ENCODE peak calls at places on chromosomes 16 and 17, in seven cellular contexts. H, M, B, U, R, F and Y are unnamed samples. For H3K9me3, the result is how much of the 10 kb centered on the place peaks cover.

GRCh38 chr16:55021595-55022475 is 91.2 kb downstream of the IRX5 start:
- DNase-seq in M (no peak), B (no peak), F (no peak), R (no peak), H (no peak), U (no peak), Y (no peak)

GRCh38 chr17:73593249-73593965 is 50.8 kb downstream of the SDK2 start:
- DNase-seq in R (no peak), F (no peak), M (no peak), U (no peak), H (no peak), B (no peak), Y (no peak)

GRCh38 chr16:79595261-79595660 is 5.3 kb downstream of the MAF start:
- DNase-seq in H (no peak), B (no peak), M (no peak), F (peak), U (no peak), R (no peak), Y (no peak)

GRCh38 chr16:29316673-29317237 is 89.8 kb downstream of the NPIPB11 start:
- DNase-seq in R (no peak), M (no peak), F (peak), B (no peak), H (no peak), U (no peak), Y (no peak)

GRCh38 chr17:15185625-15185991 is 79.5 kb downstream of the PMP22 start:
- DNase-seq in B (peak), M (peak), H (no peak), U (no peak), R (no peak), F (peak), Y (peak)

GRCh38 chr16:67936124-67936875 is at the start of gene PSMB10:
- DNase-seq in F (peak), R (peak), M (peak), H (peak), B (peak), U (peak), Y (peak)

GRCh38 chr17:193841-194806 is 12.7 kb upstream of the DOC2B start:
- DNase-seq in U (no peak), H (no peak), F (no peak), M (peak), R (no peak), B (no peak), Y (no peak)

GRCh38 chr16:81567987-81568748 is 123.6 kb downstream of the CMIP start:
- DNase-seq in M (no peak), F (peak), H (no peak), R (no peak), U (no peak), B (no peak), Y (peak)

GRCh38 chr17:8994319-8994718 is 27.0 kb upstream of the NTN1 start:
- DNase-seq in H (no peak), U (peak), F (peak), B (peak), M (peak), R (peak), Y (peak)

GRCh38 chr16:50709061-50709695 is 15.8 kb downstream of the NOD2 start:
- DNase-seq in F (no peak), B (no peak), M (peak), R (no peak), H (no peak), U (no peak), Y (no peak)

GRCh38 chr17:11880714-11881113 is 116.6 kb downstream of the ZNF18 start:
- DNase-seq in F (no peak), R (no peak), H (no peak), U (no peak), M (no peak), B (no peak), Y (no peak)

GRCh38 chr16:1146409-1146808 is 6.5 kb upstream of the CACNA1H start:
- DNase-seq in R (no peak), H (no peak), U (no peak), B (no peak), F (no peak), M (no peak), Y (no peak)

GRCh38 chr16:21943571-21943970 is 9.6 kb upstream of the UQCRC2 start:
- DNase-seq in F (no peak), M (no peak), R (no peak), H (no peak), B (no peak), U (no peak), Y (no peak)

GRCh38 chr16:16076400-16076901 is 127.0 kb downstream of the ABCC1 start:
- DNase-seq in M (no peak), F (no peak), B (no peak), H (no peak), U (no peak), R (no peak), Y (no peak)

GRCh38 chr16:54489225-54489781 is 202.7 kb upstream of the IRX3 start:
- DNase-seq in B (no peak), U (no peak), R (no peak), M (no peak), F (no peak), H (no peak), Y (no peak)

GRCh38 chr17:64219571-64219970 is 43.5 kb downstream of the TEX2 start:
- DNase-seq in M (no peak), H (no peak), B (no peak), F (no peak), U (no peak), R (no peak), Y (no peak)

GRCh38 chr17:55386931-55387330 is 34.7 kb downstream of the MMD start:
- DNase-seq in F (no peak), R (no peak), B (no peak), U (no peak), H (no peak), M (no peak), Y (no peak)

GRCh38 chr17:46862949-46863348 is 11.6 kb downstream of the WNT9B start:
- DNase-seq in H (no peak), B (no peak), M (no peak), U (no peak), R (no peak), F (no peak), Y (no peak)

GRCh38 chr17:36703860-36704266 is 102.5 kb downstream of the MRM1 start:
- DNase-seq in R (no peak), B (no peak), U (peak), F (peak), M (peak), H (no peak), Y (peak)

GRCh38 chr16:24845726-24846547 is at the start of gene SLC5A11:
- DNase-seq in U (no peak), R (no peak), B (no peak), M (no peak), F (no peak), H (no peak), Y (no peak)

GRCh38 chr16:47359478-47359877 is 101.4 kb downstream of the ITFG1 start:
- DNase-seq in M (no peak), U (no peak), B (no peak), R (no peak), F (peak), H (no peak), Y (no peak)

GRCh38 chr16:19380316-19380715 is 37.4 kb upstream of the TMC5 start:
- DNase-seq in M (no peak), H (no peak), B (no peak), F (no peak), R (no peak), U (no peak), Y (no peak)

GRCh38 chr16:84093120-84093878 is 23.4 kb downstream of the MBTPS1 start:
- DNase-seq in H (no peak), M (no peak), U (no peak), R (no peak), F (no peak), B (no peak), Y (no peak)

GRCh38 chr17:8829036-8829941 is 30.1 kb upstream of the MFSD6L start:
- DNase-seq in R (no peak), H (no peak), M (no peak), B (no peak), U (no peak), F (no peak), Y (no peak)

GRCh38 chr17:3030096-3030495 is 33.3 kb downstream of the OR1D5 start:
- DNase-seq in B (peak), R (no peak), H (no peak), M (no peak), U (no peak), F (peak), Y (peak)

GRCh38 chr17:37710344-37710886 is 34.4 kb downstream of the HNF1B start:
- DNase-seq in B (peak), U (no peak), M (peak), H (no peak), F (peak), R (no peak), Y (peak)

GRCh38 chr16:88737298-88738166 is 31.2 kb downstream of the CTU2 start:
- DNase-seq in M (peak), U (peak), H (no peak), R (peak), F (peak), B (peak), Y (peak)

GRCh38 chr17:48751733-48752398 is 23.3 kb upstream of the HOXB13 start:
- DNase-seq in F (no peak), M (no peak), H (no peak), U (no peak), B (no peak), R (no peak), Y (no peak)

GRCh38 chr16:12868788-12869187 is 32.6 kb upstream of the SHISA9 start:
- DNase-seq in M (no peak), F (no peak), H (no peak), R (no peak), B (no peak), U (no peak), Y (no peak)

GRCh38 chr17:53629188-53629587 is 193.5 kb upstream of the KIF2B start:
- DNase-seq in R (no peak), U (no peak), H (no peak), B (no peak), M (no peak), F (peak), Y (no peak)

GRCh38 chr16:55204094-55204493 is 119.9 kb upstream of the IRX6 start:
- DNase-seq in F (no peak), H (no peak), U (no peak), R (no peak), M (no peak), B (no peak), Y (no peak)

GRCh38 chr17:67491009-67491677 is 114.1 kb downstream of the PITPNC1 start:
- DNase-seq in U (peak), F (peak), M (peak), R (no peak), H (peak), B (peak), Y (peak)
- H3K4me3 ChIP-seq in U (peak), F (peak), M (peak), R (no peak), H (peak), B (peak), Y (peak)

DNA sequence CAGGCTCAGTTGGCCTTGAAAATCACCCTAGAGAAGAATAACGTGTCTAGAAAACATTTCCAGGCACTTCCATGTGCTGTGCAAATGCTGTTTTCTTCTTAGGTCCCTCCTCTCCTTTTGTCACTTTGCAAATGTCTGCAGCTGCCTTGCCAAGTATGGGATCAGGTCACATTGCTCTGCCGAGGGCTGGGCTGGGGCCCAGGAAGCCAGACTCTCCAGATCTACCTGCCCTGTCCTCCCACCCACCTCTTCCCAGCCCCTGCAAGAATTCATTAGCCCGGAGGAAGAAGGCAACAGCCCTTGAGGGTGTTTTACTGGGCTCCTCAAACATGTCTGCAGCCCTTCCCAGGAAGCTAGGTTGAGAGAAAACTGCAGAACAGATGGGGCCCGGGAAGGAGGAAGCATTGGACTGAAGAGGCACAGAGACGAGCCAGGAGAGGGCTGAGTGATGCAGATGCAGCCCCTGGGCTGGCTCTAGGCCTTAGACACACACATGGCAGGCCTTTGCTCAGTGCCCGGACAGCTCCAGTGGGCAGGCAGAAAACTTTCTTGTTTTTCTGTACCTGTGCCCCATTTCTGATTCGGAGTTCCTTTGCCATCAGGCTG is 47.2 kb downstream of the WSB1 start:
- DNase-seq in H (no peak), R (no peak), B (no peak), F (no peak), M (no peak), U (no peak), Y (no peak)
- H3K27ac ChIP-seq in H (no peak), R (peak), B (no peak), F (no peak), M (no peak), U (peak), Y (no peak)

GRCh38 chr16:35207059-35207999 is 1747.9 kb downstream of the TP53TG3F start:
- DNase-seq in B (no peak), M (no peak), U (no peak), F (no peak), R (no peak), H (no peak), Y (peak)
- H3K9me3 ChIP-seq in B (under half), M (under half), U (under half), F (under half), R (under half), H (under half), Y (under half)

GRCh38 chr17:28724500-28725165 is 1.4 kb downstream of the TLCD1 start:
- DNase-seq in U (no peak), F (no peak), R (no peak), H (no peak), B (no peak), M (no peak), Y (no peak)
- H3K4me3 ChIP-seq in U (no peak), F (no peak), R (no peak), H (peak), B (no peak), M (peak), Y (peak)

DNA sequence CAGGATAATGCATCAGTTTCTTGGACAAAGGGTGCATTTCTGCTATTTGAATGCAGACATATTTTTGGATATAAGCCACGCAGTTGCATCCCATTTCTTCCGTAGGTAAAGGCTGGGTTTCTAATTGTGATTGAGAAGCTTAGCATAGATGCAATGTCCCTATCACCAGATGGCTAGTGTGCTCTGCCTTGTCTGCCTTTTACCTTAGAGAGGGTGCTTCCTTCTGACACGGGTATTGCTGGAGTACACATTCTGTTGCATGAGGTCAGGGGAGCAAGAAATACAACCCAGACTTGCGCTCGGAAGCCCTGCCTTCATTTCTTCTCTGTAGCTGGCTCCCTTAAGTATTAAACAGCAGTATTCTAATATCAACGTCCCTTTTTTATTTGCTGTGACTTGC is 337.4 kb downstream of the WWOX start:
- DNase-seq in U (no peak), F (no peak), M (no peak), R (no peak), H (no peak), B (no peak), Y (no peak)
- H3K27ac ChIP-seq in U (no peak), F (no peak), M (no peak), R (no peak), H (no peak), B (no peak), Y (no peak)

DNA sequence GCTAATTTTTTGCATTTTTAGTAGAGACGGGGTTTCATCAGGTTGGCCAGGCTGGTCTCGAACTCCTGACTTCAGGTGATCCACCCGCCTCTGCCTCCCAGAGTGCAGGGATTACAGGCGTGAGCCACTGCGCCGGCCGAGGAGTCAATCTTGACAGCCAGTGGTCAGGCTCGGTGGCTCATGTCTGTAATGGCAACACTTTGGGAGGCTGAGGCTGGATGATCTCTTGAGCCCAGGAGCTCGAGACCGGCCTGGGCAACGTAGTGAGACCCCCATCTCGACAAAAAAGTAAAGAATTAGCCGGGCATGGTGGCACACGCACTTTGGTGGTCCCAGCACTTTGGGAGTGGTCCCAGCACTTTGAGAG is 608 bp upstream of the PGS1 start:
- DNase-seq in R (no peak), B (no peak), H (no peak), M (no peak), U (no peak), F (no peak), Y (no peak)
- H3K9me3 ChIP-seq in R (under half), B (under half), H (under half), M (under half), U (under half), F (under half), Y (under half)

GRCh38 chr17:43871947-43872690 is 25.1 kb downstream of the CD300LG start:
- DNase-seq in H (no peak), U (no peak), F (no peak), R (no peak), M (no peak), B (no peak), Y (peak)
- H3K4me3 ChIP-seq in H (no peak), U (peak), F (no peak), R (no peak), M (no peak), B (no peak), Y (peak)